ENCODE peak calls at places on chromosomes 5 and 9, in four cellular contexts. F is A673, P is NAMALWA, I is progenitor cell of endocrine pancreas. A is an unnamed sample.

GRCh38 chr9:13076616-13077015 is 202.9 kb downstream of the MPDZ start:
- DNase-seq in I (no peak), P (no peak), F (no peak), A (no peak)

GRCh38 chr5:55533806-55534435 is 843 bp downstream of the PLPP1 start:
- DNase-seq in I (no peak), P (peak; percentile 68), F (peak; percentile 60), A (peak; percentile 64)

GRCh38 chr5:72110401-72111013 is 3.2 kb downstream of the MAP1B start:
- DNase-seq in I (no peak), F (no peak), P (no peak), A (peak; percentile 58)

GRCh38 chr5:9173281-9174048 is 372.4 kb downstream of the SEMA5A start:
- DNase-seq in P (no peak), I (no peak), F (no peak), A (no peak)

GRCh38 chr9:91037511-91038482 is 236.2 kb downstream of the SYK start:
- DNase-seq in I (no peak), P (no peak), F (no peak), A (no peak)

GRCh38 chr9:27118916-27119315 is 9.9 kb downstream of the TEK start:
- DNase-seq in I (no peak), P (no peak), F (no peak), A (no peak)

GRCh38 chr5:73027361-73027760 is 71.5 kb downstream of the FCHO2 start:
- DNase-seq in I (no peak), F (no peak), P (peak; percentile 9), A (no peak)

GRCh38 chr9:113807173-113808061 is 68.7 kb upstream of the ZNF618 start:
- DNase-seq in F (peak; percentile 71), I (peak; percentile 23), P (peak; percentile 50), A (peak; percentile 73)

GRCh38 chr5:39427633-39428032 is 2.9 kb upstream of the DAB2 start:
- DNase-seq in F (no peak), P (no peak), I (no peak), A (no peak)

GRCh38 chr5:136174021-136174659 is 18.8 kb downstream of the SMIM32 start:
- DNase-seq in P (peak; percentile 60), F (peak; percentile 63), I (no peak), A (peak; percentile 62)

GRCh38 chr5:65262590-65263189 is 219.0 kb downstream of the ADAMTS6 start:
- DNase-seq in F (peak; percentile 66), P (no peak), I (no peak), A (no peak)

GRCh38 chr9:72579880-72580570 is 58.6 kb downstream of the TMC1 start:
- DNase-seq in P (no peak), I (no peak), F (no peak), A (no peak)

A was measured in NCI-H82.